ENCODE peak calls at places on chromosomes 1 and 21, in seven cellular contexts. I is H9, C is IMR-90, D is neuronal stem cell, N is mesenchymal stem cell, B is H1, X is trophoblast cell. F is an unnamed sample.

GRCh38 chr1:5683446-5683845 is 308.8 kb downstream of the NPHP4 start:
- DNase-seq in X (no peak), C (no peak), I (no peak), N (no peak), D (no peak), B (no peak), F (peak)

GRCh38 chr1:19412654-19413053 is 72.7 kb downstream of the CAPZB start:
- DNase-seq in D (no peak), C (no peak), B (no peak), X (no peak), N (no peak), I (no peak), F (no peak)

GRCh38 chr1:58621375-58621774 is 44.3 kb upstream of the TACSTD2 start:
- DNase-seq in D (no peak), C (no peak), N (no peak), X (no peak), B (no peak), I (no peak), F (no peak)

GRCh38 chr1:109617291-109617801 is 2.1 kb downstream of the GNAT2 start:
- DNase-seq in I (peak), X (peak), C (peak), N (peak), D (peak), B (no peak), F (peak)

GRCh38 chr1:9235123-9235513 is 544 bp downstream of the H6PD start:
- DNase-seq in X (peak), I (peak), C (peak), B (no peak), N (peak), D (no peak), F (peak)

GRCh38 chr1:112557385-112557784 is 48.6 kb downstream of the WNT2B start:
- DNase-seq in B (no peak), D (no peak), X (no peak), I (no peak), C (peak), N (peak), F (no peak)

GRCh38 chr1:38334930-38335592 is 288.5 kb upstream of the POU3F1 start:
- DNase-seq in N (no peak), D (no peak), B (no peak), C (no peak), I (no peak), X (no peak), F (no peak)

GRCh38 chr1:107389410-107390075 is 248.7 kb downstream of the NTNG1 start:
- DNase-seq in D (no peak), B (no peak), N (no peak), I (no peak), X (no peak), C (no peak), F (no peak)

GRCh38 chr1:12457771-12458170 is 160.2 kb downstream of the DHRS3 start:
- DNase-seq in B (no peak), D (no peak), I (no peak), C (no peak), X (no peak), N (no peak), F (no peak)

GRCh38 chr1:18878538-18879220 is 19.2 kb upstream of the TAS1R2 start:
- DNase-seq in D (no peak), B (no peak), I (no peak), C (no peak), N (no peak), X (no peak), F (no peak)

GRCh38 chr21:46229133-46229922 is 754 bp upstream of the LSS start:
- DNase-seq in C (no peak), B (no peak), X (no peak), N (no peak), D (peak), I (no peak), F (peak)

GRCh38 chr1:48107516-48107915 is 110.3 kb upstream of the TRABD2B start:
- DNase-seq in N (no peak), D (no peak), I (no peak), C (no peak), X (no peak), B (no peak), F (peak)

GRCh38 chr21:26962516-26963305 is 4.2 kb downstream of the ADAMTS5 start:
- DNase-seq in B (no peak), D (no peak), I (no peak), N (peak), C (no peak), X (no peak), F (no peak)

GRCh38 chr1:152107984-152108898 is 7.0 kb downstream of the TCHH start:
- DNase-seq in X (peak), B (peak), D (no peak), N (no peak), C (peak), I (peak), F (peak)

GRCh38 chr21:32916522-32917099 is 109.1 kb upstream of the OLIG2 start:
- DNase-seq in X (no peak), B (no peak), N (no peak), C (no peak), D (no peak), I (no peak), F (peak)

GRCh38 chr1:212512731-212513559 is 80.2 kb downstream of the NENF start:
- DNase-seq in X (no peak), B (no peak), D (no peak), I (no peak), N (peak), C (peak), F (peak)

GRCh38 chr1:41827991-41828570 is 90.6 kb downstream of the HIVEP3 start:
- DNase-seq in X (no peak), D (no peak), B (no peak), C (no peak), N (no peak), I (no peak), F (no peak)

GRCh38 chr21:15837603-15838002 is 107.8 kb downstream of the USP25 start:
- DNase-seq in C (peak), B (no peak), D (no peak), I (no peak), N (peak), X (no peak), F (no peak)

GRCh38 chr1:80023366-80023765 is 1016.8 kb upstream of the ADGRL4 start:
- DNase-seq in X (no peak), N (no peak), C (no peak), I (no peak), D (no peak), B (no peak), F (no peak)

GRCh38 chr1:50620680-50621329 is 197.6 kb upstream of the DMRTA2 start:
- DNase-seq in B (peak), I (peak), N (peak), X (no peak), C (peak), D (no peak), F (peak)

GRCh38 chr1:172781513-172782140 is 122.7 kb downstream of the FASLG start:
- DNase-seq in D (no peak), I (no peak), C (no peak), B (no peak), N (peak), X (no peak), F (no peak)

GRCh38 chr1:92943515-92943873 is 17.8 kb downstream of the DIPK1A start:
- DNase-seq in X (no peak), B (no peak), D (no peak), I (no peak), N (no peak), C (no peak), F (no peak)

GRCh38 chr1:207495816-207496792 is at the start of gene CR1:
- DNase-seq in I (peak), D (peak), X (no peak), C (no peak), B (peak), N (no peak), F (peak)

GRCh38 chr1:236502579-236502971 is 21.2 kb upstream of the LGALS8 start:
- DNase-seq in C (peak), I (no peak), B (no peak), X (peak), D (no peak), N (peak), F (peak)

GRCh38 chr1:222749927-222750326 is 12.9 kb downstream of the FAM177B start:
- DNase-seq in D (peak), B (no peak), I (no peak), C (no peak), X (no peak), N (no peak), F (peak)

GRCh38 chr1:207049974-207050391 is 1.0 kb downstream of the YOD1 start:
- DNase-seq in I (no peak), D (peak), C (peak), N (peak), B (no peak), X (peak), F (peak)

GRCh38 chr21:31607791-31608190 is 51.7 kb upstream of the SOD1 start:
- DNase-seq in C (no peak), N (no peak), B (no peak), D (no peak), I (no peak), X (no peak), F (no peak)

GRCh38 chr1:168136709-168137514 is at the start of gene GPR161:
- DNase-seq in I (peak), D (peak), N (peak), X (no peak), B (peak), C (peak), F (peak)

GRCh38 chr1:203521071-203521794 is 27.3 kb downstream of the OPTC start:
- DNase-seq in X (no peak), I (no peak), C (peak), B (no peak), D (no peak), N (no peak), F (no peak)
- H2AK5ac ChIP-seq in X (peak), I (no peak), C (peak), B (peak), D (peak), N (no peak), F (no peak)

GRCh38 chr1:153541641-153542569 is 1.2 kb upstream of the S100A5 start:
- DNase-seq in D (no peak), X (no peak), C (no peak), I (no peak), N (no peak), B (no peak), F (no peak)

GRCh38 chr1:153543738-153544135 is 1.9 kb downstream of the S100A4 start:
- DNase-seq in B (no peak), I (no peak), C (no peak), X (no peak), N (no peak), D (no peak), F (no peak)

GRCh38 chr1:153545067-153546055 is at the start of gene S100A4:
- DNase-seq in I (peak), X (peak), D (peak), B (peak), C (peak), N (peak), F (peak)

GRCh38 chr1:153544453-153545066 is 1.0 kb downstream of the S100A4 start:
- DNase-seq in C (no peak), B (no peak), D (no peak), X (no peak), N (no peak), I (no peak), F (no peak)

DNA sequence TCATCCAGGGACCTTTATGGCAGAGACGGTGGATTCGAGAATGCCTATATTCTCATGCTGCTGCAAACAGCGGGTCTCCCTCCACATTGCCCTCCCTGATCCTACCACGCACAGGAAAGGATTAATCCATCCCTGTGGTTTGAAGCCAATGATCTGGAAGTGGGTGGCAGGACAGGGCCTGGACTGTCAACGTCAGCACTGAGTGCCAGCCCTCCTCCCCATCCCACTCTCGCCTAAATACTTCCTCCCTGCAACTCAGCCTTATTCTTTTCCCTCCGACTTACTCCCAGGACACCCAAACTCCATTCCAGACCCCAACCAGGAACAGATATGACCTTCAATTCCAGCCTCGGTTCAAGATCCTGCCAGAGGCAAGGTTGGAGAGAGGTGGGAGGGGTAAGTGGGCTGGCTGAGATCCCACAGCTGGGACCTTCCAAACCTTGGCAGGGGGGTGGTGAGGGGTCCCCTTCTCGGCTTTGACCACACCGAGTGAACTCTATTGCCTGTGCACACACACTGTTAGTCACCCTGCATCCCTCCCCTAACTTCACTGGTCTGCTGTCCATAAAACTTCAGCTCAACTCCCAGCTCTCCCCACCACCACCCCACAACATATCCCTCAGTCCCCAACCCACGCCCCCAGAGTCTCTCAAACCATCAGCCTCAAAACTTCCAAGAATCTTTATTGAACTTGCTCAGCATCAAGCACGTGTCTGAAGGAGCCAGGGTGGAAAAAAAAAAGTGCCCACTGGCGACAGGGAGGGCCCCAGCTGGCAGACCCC is 2.4 kb upstream of the S100A5 start:
- DNase-seq in B (no peak), C (no peak), I (no peak), X (no peak), D (no peak), N (no peak), F (no peak)
- H3K4ac ChIP-seq in B (no peak), C (peak), I (no peak), X (no peak), D (no peak), N (no peak), F (no peak)

DNA sequence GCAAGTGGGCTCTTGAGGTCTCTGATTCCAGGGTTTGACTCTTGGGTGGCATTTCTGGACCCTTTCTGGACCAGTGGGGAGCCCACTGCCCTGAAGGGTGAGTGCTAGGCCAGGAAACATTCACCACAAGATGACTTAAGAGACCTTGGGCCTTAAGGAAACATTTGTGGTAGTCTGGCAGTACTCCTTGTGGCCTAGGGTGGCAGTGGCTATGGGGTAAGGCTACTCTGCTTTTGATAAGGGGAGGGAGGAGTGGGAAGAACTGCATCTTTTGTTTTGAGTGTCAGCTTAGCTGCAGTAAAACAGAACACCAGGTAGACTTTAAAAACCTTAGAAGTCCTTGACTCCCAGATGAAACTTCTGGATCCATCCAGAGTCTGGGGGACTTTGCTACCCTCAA is 529.3 kb upstream of the LRRC7 start:
- DNase-seq in N (no peak), B (no peak), X (no peak), C (no peak), D (no peak), I (peak), F (peak)
- H2AK5ac ChIP-seq in N (no peak), B (no peak), X (no peak), C (no peak), D (peak), I (no peak), F (no peak)

GRCh38 chr21:23083242-23083641 is 2085.0 kb downstream of the NCAM2 start:
- DNase-seq in I (no peak), C (no peak), N (no peak), X (no peak), B (no peak), D (no peak), F (no peak)
- H3K4ac ChIP-seq in I (no peak), C (no peak), N (no peak), X (no peak), B (no peak), D (no peak), F (no peak)

F was measured in mesendoderm.